ENCODE peak calls at places on chromosomes 16 and 17, in ten cellular contexts. G, D, H, N, R, T, A, C, P and B are unnamed samples.

GRCh38 chr16:60214321-60214720 is 1480.2 kb upstream of the GOT2 start:
- DNase-seq in G (no peak), D (no peak), H (no peak), N (no peak), R (no peak), T (no peak), A (no peak), C (no peak), P (no peak), B (no peak)

GRCh38 chr16:69741519-69741918 is 13.2 kb downstream of the NOB1 start:
- DNase-seq in G (no peak), D (no peak), H (no peak), N (no peak), R (peak; percentile 67), T (peak; percentile 13), A (no peak), C (no peak), P (no peak), B (no peak)

GRCh38 chr16:69860233-69861231 is 90.6 kb upstream of the CLEC18A start:
- DNase-seq in G (no peak), D (no peak), H (no peak), N (no peak), R (no peak), T (no peak), A (no peak), C (no peak), P (no peak), B (no peak)

GRCh38 chr17:41492771-41493170 is 3.1 kb upstream of the KRT36 start:
- DNase-seq in G (no peak), D (peak; percentile 64), H (no peak), N (no peak), R (peak; percentile 27), T (peak; percentile 31), A (no peak), C (peak; percentile 22), P (no peak), B (no peak)

GRCh38 chr16:47377156-47377555 is 83.7 kb downstream of the ITFG1 start:
- DNase-seq in G (peak; percentile 18), D (no peak), H (no peak), N (no peak), R (peak; percentile 82), T (peak; percentile 56), A (no peak), C (no peak), P (no peak), B (no peak)

GRCh38 chr17:63140255-63140654 is 174.2 kb downstream of the TANC2 start:
- DNase-seq in G (no peak), D (no peak), H (no peak), N (no peak), R (peak; percentile 58), T (no peak), A (no peak), C (no peak), P (no peak), B (no peak)

GRCh38 chr17:20266806-20267458 is 200.4 kb downstream of the LGALS9B start:
- DNase-seq in G (no peak), D (no peak), H (no peak), N (no peak), R (peak; percentile 91), T (peak; percentile 89), A (no peak), C (no peak), P (no peak), B (no peak)

GRCh38 chr16:11156401-11156800 is 99.6 kb downstream of the SOCS1 start:
- DNase-seq in G (no peak), D (no peak), H (no peak), N (no peak), R (no peak), T (no peak), A (no peak), C (peak; percentile 67), P (no peak), B (no peak)

GRCh38 chr16:48164907-48165715 is 9.3 kb upstream of the ABCC12 start:
- DNase-seq in G (peak; percentile 83), D (peak; percentile 88), H (peak; percentile 83), N (no peak), R (peak; percentile 65), T (peak; percentile 45), A (peak; percentile 80), C (no peak), P (peak; percentile 72), B (peak; percentile 75)

GRCh38 chr16:85313541-85314208 is 201.4 kb upstream of the CIBAR2 start:
- DNase-seq in G (no peak), D (no peak), H (no peak), N (no peak), R (peak; percentile 21), T (no peak), A (no peak), C (no peak), P (no peak), B (no peak)

GRCh38 chr17:740240-741055 is 8.1 kb downstream of the TLCD3A start:
- DNase-seq in G (no peak), D (no peak), H (peak; percentile 75), N (no peak), R (no peak), T (peak; percentile 12), A (no peak), C (no peak), P (no peak), B (peak; percentile 71)

GRCh38 chr17:3885970-3886369 is 6.9 kb downstream of the CAMKK1 start:
- DNase-seq in G (peak; percentile 73), D (no peak), H (no peak), N (no peak), R (peak; percentile 70), T (peak; percentile 59), A (no peak), C (no peak), P (no peak), B (no peak)

GRCh38 chr17:3794890-3795757 is 5.9 kb downstream of the ITGAE start:
- DNase-seq in G (peak; percentile 66), D (no peak), H (no peak), N (no peak), R (peak; percentile 67), T (peak; percentile 96), A (no peak), C (peak; percentile 94), P (no peak), B (no peak)

GRCh38 chr17:14206891-14207290 is 29.8 kb downstream of the CDRT15 start:
- DNase-seq in G (no peak), D (no peak), H (no peak), N (no peak), R (no peak), T (no peak), A (no peak), C (no peak), P (no peak), B (no peak)

GRCh38 chr17:40218740-40219072 is 398 bp upstream of the WIPF2 start:
- DNase-seq in G (peak; percentile 82), D (peak; percentile 91), H (peak; percentile 82), N (no peak), R (peak; percentile 86), T (peak; percentile 88), A (peak; percentile 61), C (peak; percentile 46), P (peak; percentile 33), B (peak; percentile 87)

GRCh38 chr17:17387017-17387416 is 83.8 kb downstream of the NT5M start:
- DNase-seq in G (no peak), D (peak; percentile 62), H (no peak), N (no peak), R (no peak), T (no peak), A (no peak), C (no peak), P (no peak), B (no peak)

GRCh38 chr17:81059026-81059425 is 24.1 kb downstream of the BAIAP2 start:
- DNase-seq in G (no peak), D (no peak), H (no peak), N (no peak), R (no peak), T (no peak), A (no peak), C (no peak), P (no peak), B (no peak)

GRCh38 chr16:84207869-84208268 is 16.9 kb downstream of the ADAD2 start:
- DNase-seq in G (no peak), D (no peak), H (no peak), N (no peak), R (no peak), T (no peak), A (no peak), C (no peak), P (no peak), B (no peak)

DNA sequence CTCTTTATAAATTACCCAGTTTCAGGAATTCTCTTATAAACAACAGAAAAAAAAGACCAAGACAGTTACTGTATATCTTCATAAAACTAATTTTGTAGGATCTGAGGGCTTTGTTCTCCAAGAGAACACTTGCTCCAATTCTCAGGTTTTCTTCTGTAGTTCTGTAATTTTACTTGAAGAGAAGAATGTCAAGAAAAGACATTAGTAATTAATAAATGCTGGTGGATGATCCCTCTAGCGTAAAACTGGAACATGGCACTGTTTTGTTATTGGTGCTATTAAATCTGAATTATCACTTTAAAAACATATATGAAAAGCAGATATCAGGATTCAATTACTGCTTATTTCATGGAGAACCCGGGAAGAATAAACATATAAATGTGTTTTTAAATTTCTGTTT is 36.5 kb upstream of the CPHXL start:
- DNase-seq in G (no peak), D (no peak), H (no peak), N (no peak), R (no peak), T (no peak), A (no peak), C (no peak), P (no peak), B (no peak)
- TF ChIP-seq CTCF in G (no peak), D (no peak), H (no peak), N (no peak), R (no peak), T (no peak), A (no peak), C (no peak), P (no peak), B (no peak)

GRCh38 chr17:71959129-71959528 is 161.7 kb upstream of the SOX9 start:
- DNase-seq in G (peak; percentile 31), D (no peak), H (no peak), N (no peak), R (peak; percentile 8), T (no peak), A (no peak), C (no peak), P (no peak), B (peak; percentile 22)
- TF ChIP-seq CTCF in G (peak; percentile 55), D (peak; percentile 41), H (no peak), N (peak; percentile 25), R (peak; percentile 44), T (peak; percentile 63), A (no peak), C (peak; percentile 77), P (peak; percentile 42), B (peak; percentile 35)

GRCh38 chr17:8120520-8121443 is 2.5 kb upstream of the ALOXE3 start:
- DNase-seq in G (peak; percentile 93), D (peak; percentile 85), H (peak; percentile 62), N (no peak), R (peak; percentile 69), T (no peak), A (peak; percentile 66), C (no peak), P (peak; percentile 50), B (peak; percentile 76)
- TF ChIP-seq CTCF in G (no peak), D (peak; percentile 32), H (peak; percentile 6), N (peak; percentile 29), R (peak; percentile 25), T (peak; percentile 39), A (peak; percentile 32), C (peak; percentile 73), P (peak; percentile 47), B (peak; percentile 12)

DNA sequence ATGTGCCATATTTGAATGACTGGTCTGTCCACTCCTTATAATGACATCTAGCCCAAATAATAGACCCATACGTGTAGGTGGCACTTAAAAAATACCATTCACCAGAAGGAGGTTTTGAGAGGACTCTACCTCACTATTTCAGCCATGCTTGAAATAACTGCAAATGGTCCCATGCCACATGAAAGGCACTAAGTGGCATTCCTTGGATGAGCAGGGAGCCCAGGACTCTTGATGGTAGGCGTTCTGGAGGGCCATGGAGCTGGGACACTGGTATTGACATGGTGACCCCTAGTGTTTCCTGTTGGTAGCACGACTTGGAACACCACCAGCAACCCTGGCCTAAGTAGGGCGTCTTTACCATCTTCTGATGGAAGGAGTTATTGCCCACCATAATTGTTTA is 148.7 kb upstream of the ZFHX3 start:
- DNase-seq in G (peak; percentile 81), D (peak; percentile 75), H (peak; percentile 69), N (no peak), R (peak; percentile 53), T (peak; percentile 46), A (peak; percentile 80), C (no peak), P (no peak), B (peak; percentile 56)
- TF ChIP-seq CTCF in G (peak; percentile 58), D (peak; percentile 60), H (peak; percentile 58), N (peak; percentile 55), R (peak; percentile 60), T (peak; percentile 66), A (peak; percentile 74), C (peak; percentile 75), P (peak; percentile 57), B (peak; percentile 66)